ENCODE peak calls at places on chromosomes 3 and 15, in eight cellular contexts. One of them, this sample, is unnamed.

GRCh38 chr3:42043116-42043796 is 47.9 kb upstream of the TRAK1 start:
- DNase-seq in tibial nerve: no peak
- DNase-seq in Calu3: no peak
- DNase-seq in natural killer cell: no peak
- DNase-seq in osteoblast: peak
- DNase-seq in mesothelial cell of epicardium: peak
- DNase-seq in progenitor cell of endocrine pancreas: no peak
- DNase-seq in coronary artery: no peak
- DNase-seq in this sample: no peak

GRCh38 chr3:62248831-62249776 is 124.2 kb downstream of the FEZF2 start:
- DNase-seq in tibial nerve: no peak
- DNase-seq in coronary artery: no peak
- DNase-seq in osteoblast: no peak
- DNase-seq in natural killer cell: no peak
- DNase-seq in Calu3: no peak
- DNase-seq in progenitor cell of endocrine pancreas: no peak
- DNase-seq in mesothelial cell of epicardium: no peak
- DNase-seq in this sample: no peak

GRCh38 chr3:169238562-169238961 is 424.9 kb downstream of the MECOM start:
- DNase-seq in osteoblast: no peak
- DNase-seq in coronary artery: no peak
- DNase-seq in tibial nerve: no peak
- DNase-seq in mesothelial cell of epicardium: no peak
- DNase-seq in Calu3: no peak
- DNase-seq in natural killer cell: no peak
- DNase-seq in progenitor cell of endocrine pancreas: no peak
- DNase-seq in this sample: no peak

GRCh38 chr15:101445562-101446526 is 43.7 kb downstream of the PCSK6 start:
- DNase-seq in tibial nerve: peak
- DNase-seq in natural killer cell: no peak
- DNase-seq in coronary artery: no peak
- DNase-seq in progenitor cell of endocrine pancreas: no peak
- DNase-seq in osteoblast: peak
- DNase-seq in Calu3: no peak
- DNase-seq in mesothelial cell of epicardium: no peak
- DNase-seq in this sample: no peak

GRCh38 chr3:10026084-10026890 is at the start of gene FANCD2:
- DNase-seq in progenitor cell of endocrine pancreas: peak
- DNase-seq in Calu3: peak
- DNase-seq in coronary artery: peak
- DNase-seq in natural killer cell: peak
- DNase-seq in osteoblast: peak
- DNase-seq in tibial nerve: peak
- DNase-seq in mesothelial cell of epicardium: peak
- DNase-seq in this sample: peak

GRCh38 chr3:33711100-33711499 is 7.0 kb downstream of the CLASP2 start:
- DNase-seq in natural killer cell: no peak
- DNase-seq in progenitor cell of endocrine pancreas: no peak
- DNase-seq in osteoblast: no peak
- DNase-seq in mesothelial cell of epicardium: no peak
- DNase-seq in Calu3: no peak
- DNase-seq in coronary artery: no peak
- DNase-seq in tibial nerve: no peak
- DNase-seq in this sample: no peak

GRCh38 chr3:46844397-46844796 is 18.8 kb downstream of the MYL3 start:
- DNase-seq in coronary artery: no peak
- DNase-seq in mesothelial cell of epicardium: no peak
- DNase-seq in osteoblast: peak
- DNase-seq in Calu3: no peak
- DNase-seq in natural killer cell: no peak
- DNase-seq in progenitor cell of endocrine pancreas: no peak
- DNase-seq in tibial nerve: no peak
- DNase-seq in this sample: no peak

GRCh38 chr15:62964251-62964650 is 78.3 kb upstream of the TPM1 start:
- DNase-seq in tibial nerve: peak
- DNase-seq in Calu3: no peak
- DNase-seq in progenitor cell of endocrine pancreas: no peak
- DNase-seq in coronary artery: no peak
- DNase-seq in osteoblast: no peak
- DNase-seq in mesothelial cell of epicardium: no peak
- DNase-seq in natural killer cell: no peak
- DNase-seq in this sample: no peak

GRCh38 chr3:94272030-94272429 is 209.2 kb downstream of the NSUN3 start:
- DNase-seq in progenitor cell of endocrine pancreas: no peak
- DNase-seq in Calu3: no peak
- DNase-seq in coronary artery: no peak
- DNase-seq in tibial nerve: no peak
- DNase-seq in osteoblast: no peak
- DNase-seq in natural killer cell: no peak
- DNase-seq in mesothelial cell of epicardium: no peak
- DNase-seq in this sample: no peak

GRCh38 chr3:177322846-177323245 is 125.6 kb upstream of the TBL1XR1 start:
- DNase-seq in progenitor cell of endocrine pancreas: no peak
- DNase-seq in coronary artery: no peak
- DNase-seq in tibial nerve: no peak
- DNase-seq in osteoblast: no peak
- DNase-seq in Calu3: no peak
- DNase-seq in mesothelial cell of epicardium: no peak
- DNase-seq in natural killer cell: no peak
- DNase-seq in this sample: no peak

GRCh38 chr15:48084759-48085420 is 35.9 kb upstream of the SLC24A5 start:
- DNase-seq in osteoblast: no peak
- DNase-seq in Calu3: no peak
- DNase-seq in natural killer cell: no peak
- DNase-seq in mesothelial cell of epicardium: no peak
- DNase-seq in tibial nerve: no peak
- DNase-seq in coronary artery: no peak
- DNase-seq in progenitor cell of endocrine pancreas: no peak
- DNase-seq in this sample: no peak

GRCh38 chr15:87877114-87877810 is 379.3 kb downstream of the NTRK3 start:
- DNase-seq in osteoblast: no peak
- DNase-seq in natural killer cell: no peak
- DNase-seq in coronary artery: no peak
- DNase-seq in Calu3: no peak
- DNase-seq in tibial nerve: no peak
- DNase-seq in mesothelial cell of epicardium: peak
- DNase-seq in progenitor cell of endocrine pancreas: no peak
- DNase-seq in this sample: no peak

DNA sequence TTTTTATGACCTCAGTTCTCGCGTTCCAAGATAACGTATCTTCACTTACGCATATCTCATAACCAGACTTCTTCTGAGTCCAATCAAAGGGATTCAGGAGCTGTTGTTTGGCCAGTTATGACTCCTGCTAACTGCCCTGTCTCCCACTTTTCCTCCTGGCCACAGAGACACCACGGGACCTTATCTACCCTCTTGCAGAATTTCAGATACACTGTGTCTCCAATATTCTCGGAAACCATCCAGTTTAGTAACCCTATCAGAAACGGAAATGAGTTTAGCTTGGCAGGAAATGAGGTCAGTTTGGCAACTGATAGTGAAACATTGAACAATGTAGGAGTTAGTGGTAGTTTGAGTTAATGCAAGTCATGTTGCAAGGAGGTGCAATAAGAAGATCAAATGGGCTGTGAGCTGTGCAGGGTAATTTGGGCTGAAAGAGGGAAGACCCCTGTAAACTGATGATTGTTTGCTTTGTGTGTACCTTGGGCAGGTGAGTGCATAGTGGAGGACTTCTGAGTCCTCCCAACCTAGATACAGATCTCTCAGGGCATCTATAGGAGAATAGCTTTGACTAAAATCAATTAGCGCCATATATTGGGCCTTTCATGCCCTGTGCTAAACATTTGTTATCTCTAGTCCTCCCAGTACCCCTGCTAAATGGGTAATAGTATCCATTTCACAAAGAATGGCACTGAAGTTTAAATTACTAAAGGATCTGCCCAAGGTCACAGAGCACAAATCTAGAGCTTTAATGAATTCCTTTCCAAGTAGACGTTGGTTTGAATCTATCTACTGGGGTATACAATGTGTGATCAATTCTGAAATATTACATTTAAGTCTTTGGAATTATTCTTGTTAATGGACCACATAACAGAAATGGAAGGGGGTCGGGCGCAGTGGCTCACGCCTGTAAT is 41.3 kb upstream of the PIK3CB start:
- DNase-seq in coronary artery: no peak
- DNase-seq in tibial nerve: no peak
- DNase-seq in mesothelial cell of epicardium: no peak
- DNase-seq in Calu3: no peak
- DNase-seq in progenitor cell of endocrine pancreas: no peak
- DNase-seq in natural killer cell: no peak
- DNase-seq in osteoblast: peak
- DNase-seq in this sample: no peak
- TF ChIP-seq CTCF in coronary artery: no peak
- TF ChIP-seq CTCF in tibial nerve: no peak
- TF ChIP-seq CTCF in mesothelial cell of epicardium: no peak
- TF ChIP-seq CTCF in Calu3: no peak
- TF ChIP-seq CTCF in progenitor cell of endocrine pancreas: no peak
- TF ChIP-seq CTCF in natural killer cell: no peak
- TF ChIP-seq CTCF in osteoblast: no peak
- TF ChIP-seq CTCF in this sample: no peak

GRCh38 chr15:28184166-28184565 is 85.1 kb upstream of the OCA2 start:
- DNase-seq in tibial nerve: no peak
- DNase-seq in osteoblast: peak
- DNase-seq in mesothelial cell of epicardium: no peak
- DNase-seq in progenitor cell of endocrine pancreas: no peak
- DNase-seq in coronary artery: no peak
- DNase-seq in Calu3: no peak
- DNase-seq in natural killer cell: no peak
- DNase-seq in this sample: no peak

GRCh38 chr15:28179270-28179669 is 80.2 kb upstream of the OCA2 start:
- DNase-seq in Calu3: no peak
- DNase-seq in osteoblast: no peak
- DNase-seq in natural killer cell: no peak
- DNase-seq in mesothelial cell of epicardium: no peak
- DNase-seq in coronary artery: no peak
- DNase-seq in progenitor cell of endocrine pancreas: no peak
- DNase-seq in tibial nerve: no peak
- DNase-seq in this sample: no peak

GRCh38 chr15:28182731-28183130 is 83.6 kb upstream of the OCA2 start:
- DNase-seq in progenitor cell of endocrine pancreas: no peak
- DNase-seq in natural killer cell: no peak
- DNase-seq in coronary artery: no peak
- DNase-seq in osteoblast: no peak
- DNase-seq in mesothelial cell of epicardium: no peak
- DNase-seq in Calu3: no peak
- DNase-seq in tibial nerve: no peak
- DNase-seq in this sample: no peak

GRCh38 chr15:28181386-28181785 is 82.3 kb upstream of the OCA2 start:
- DNase-seq in mesothelial cell of epicardium: no peak
- DNase-seq in tibial nerve: no peak
- DNase-seq in progenitor cell of endocrine pancreas: no peak
- DNase-seq in Calu3: no peak
- DNase-seq in coronary artery: no peak
- DNase-seq in natural killer cell: no peak
- DNase-seq in osteoblast: no peak
- DNase-seq in this sample: no peak

GRCh38 chr15:28182216-28182615 is 83.1 kb upstream of the OCA2 start:
- DNase-seq in coronary artery: no peak
- DNase-seq in natural killer cell: no peak
- DNase-seq in Calu3: no peak
- DNase-seq in progenitor cell of endocrine pancreas: no peak
- DNase-seq in osteoblast: no peak
- DNase-seq in mesothelial cell of epicardium: no peak
- DNase-seq in tibial nerve: no peak
- DNase-seq in this sample: no peak
- TF ChIP-seq CTCF in coronary artery: no peak
- TF ChIP-seq CTCF in natural killer cell: no peak
- TF ChIP-seq CTCF in Calu3: no peak
- TF ChIP-seq CTCF in progenitor cell of endocrine pancreas: no peak
- TF ChIP-seq CTCF in osteoblast: no peak
- TF ChIP-seq CTCF in mesothelial cell of epicardium: no peak
- TF ChIP-seq CTCF in tibial nerve: no peak
- TF ChIP-seq CTCF in this sample: no peak

GRCh38 chr3:98325055-98325454 is 28.6 kb upstream of the OR5K4 start:
- DNase-seq in natural killer cell: no peak
- DNase-seq in coronary artery: no peak
- DNase-seq in progenitor cell of endocrine pancreas: no peak
- DNase-seq in Calu3: peak
- DNase-seq in mesothelial cell of epicardium: no peak
- DNase-seq in tibial nerve: no peak
- DNase-seq in osteoblast: no peak
- DNase-seq in this sample: no peak
- TF ChIP-seq CTCF in natural killer cell: no peak
- TF ChIP-seq CTCF in coronary artery: no peak
- TF ChIP-seq CTCF in progenitor cell of endocrine pancreas: no peak
- TF ChIP-seq CTCF in Calu3: no peak
- TF ChIP-seq CTCF in mesothelial cell of epicardium: no peak
- TF ChIP-seq CTCF in tibial nerve: no peak
- TF ChIP-seq CTCF in osteoblast: no peak
- TF ChIP-seq CTCF in this sample: no peak

GRCh38 chr3:98188553-98188952 is 22.1 kb downstream of the OR5H15 start:
- DNase-seq in osteoblast: no peak
- DNase-seq in tibial nerve: no peak
- DNase-seq in mesothelial cell of epicardium: no peak
- DNase-seq in natural killer cell: no peak
- DNase-seq in progenitor cell of endocrine pancreas: no peak
- DNase-seq in Calu3: no peak
- DNase-seq in coronary artery: no peak
- DNase-seq in this sample: no peak
- TF ChIP-seq CTCF in osteoblast: no peak
- TF ChIP-seq CTCF in tibial nerve: no peak
- TF ChIP-seq CTCF in mesothelial cell of epicardium: no peak
- TF ChIP-seq CTCF in natural killer cell: no peak
- TF ChIP-seq CTCF in progenitor cell of endocrine pancreas: peak
- TF ChIP-seq CTCF in Calu3: no peak
- TF ChIP-seq CTCF in coronary artery: no peak
- TF ChIP-seq CTCF in this sample: no peak

GRCh38 chr15:80450811-80451321 is 46.7 kb downstream of the ARNT2 start:
- DNase-seq in mesothelial cell of epicardium: no peak
- DNase-seq in coronary artery: peak
- DNase-seq in osteoblast: no peak
- DNase-seq in tibial nerve: no peak
- DNase-seq in Calu3: no peak
- DNase-seq in natural killer cell: no peak
- DNase-seq in progenitor cell of endocrine pancreas: no peak
- DNase-seq in this sample: no peak
- TF ChIP-seq CTCF in mesothelial cell of epicardium: no peak
- TF ChIP-seq CTCF in coronary artery: no peak
- TF ChIP-seq CTCF in osteoblast: no peak
- TF ChIP-seq CTCF in tibial nerve: no peak
- TF ChIP-seq CTCF in Calu3: no peak
- TF ChIP-seq CTCF in natural killer cell: no peak
- TF ChIP-seq CTCF in progenitor cell of endocrine pancreas: no peak
- TF ChIP-seq CTCF in this sample: no peak

GRCh38 chr15:74428970-74429783 is 4.6 kb downstream of the SEMA7A start:
- DNase-seq in coronary artery: no peak
- DNase-seq in Calu3: no peak
- DNase-seq in mesothelial cell of epicardium: no peak
- DNase-seq in natural killer cell: no peak
- DNase-seq in tibial nerve: no peak
- DNase-seq in osteoblast: no peak
- DNase-seq in progenitor cell of endocrine pancreas: no peak
- DNase-seq in this sample: no peak
- TF ChIP-seq CTCF in coronary artery: no peak
- TF ChIP-seq CTCF in Calu3: no peak
- TF ChIP-seq CTCF in mesothelial cell of epicardium: no peak
- TF ChIP-seq CTCF in natural killer cell: no peak
- TF ChIP-seq CTCF in tibial nerve: no peak
- TF ChIP-seq CTCF in osteoblast: no peak
- TF ChIP-seq CTCF in progenitor cell of endocrine pancreas: no peak
- TF ChIP-seq CTCF in this sample: no peak